ENCODE peak calls at places on chromosomes 12 and 14, in six cellular contexts. Z is natural killer cell, M is gastrocnemius medialis, K is astrocyte of the cerebellum, A is AG04450, J is lower lobe of right lung. I is an unnamed sample.

GRCh38 chr12:19025582-19025981 is 104.0 kb upstream of the PLEKHA5 start:
- DNase-seq in Z (no peak), M (no peak), K (no peak), A (no peak), J (no peak), I (no peak)

GRCh38 chr14:55864890-55865655 is 253.1 kb upstream of the PELI2 start:
- DNase-seq in Z (no peak), M (no peak), K (no peak), A (no peak), J (no peak), I (no peak)

GRCh38 chr14:101196795-101197590 is 293.5 kb upstream of the RTL1 start:
- DNase-seq in Z (peak), M (no peak), K (no peak), A (no peak), J (peak), I (no peak)

GRCh38 chr12:21631367-21631766 is 26.3 kb downstream of the LDHB start:
- DNase-seq in Z (no peak), M (no peak), K (no peak), A (no peak), J (no peak), I (no peak)

GRCh38 chr14:102778616-102779351 is 1.5 kb downstream of the TRAF3 start:
- DNase-seq in Z (no peak), M (no peak), K (no peak), A (no peak), J (no peak), I (no peak)

GRCh38 chr12:12562016-12562483 is 613 bp downstream of the DUSP16 start:
- DNase-seq in Z (peak), M (peak), K (no peak), A (no peak), J (peak), I (peak)

GRCh38 chr12:124715121-124715990 is 147.9 kb upstream of the NCOR2 start:
- DNase-seq in Z (no peak), M (no peak), K (no peak), A (no peak), J (peak), I (no peak)

GRCh38 chr14:68564236-68564825 is 228.5 kb downstream of the ZFP36L1 start:
- DNase-seq in Z (no peak), M (no peak), K (no peak), A (no peak), J (no peak), I (no peak)

GRCh38 chr14:39122330-39123138 is 8.4 kb downstream of the GEMIN2 start:
- DNase-seq in Z (no peak), M (no peak), K (no peak), A (no peak), J (no peak), I (no peak)

GRCh38 chr12:123998960-123999359 is 25.9 kb downstream of the ZNF664 start:
- DNase-seq in Z (no peak), M (no peak), K (no peak), A (peak), J (no peak), I (no peak)

GRCh38 chr14:73825551-73826188 is 26.0 kb upstream of the PTGR2 start:
- DNase-seq in Z (peak), M (peak), K (peak), A (peak), J (peak), I (peak)

GRCh38 chr14:44699391-44699790 is 192.3 kb upstream of the FSCB start:
- DNase-seq in Z (no peak), M (no peak), K (no peak), A (no peak), J (no peak), I (no peak)

GRCh38 chr12:5123921-5124320 is 80.2 kb downstream of the KCNA5 start:
- DNase-seq in Z (no peak), M (no peak), K (peak), A (no peak), J (no peak), I (no peak)

GRCh38 chr14:98138666-98139065 is 1133.3 kb downstream of the BCL11B start:
- DNase-seq in Z (peak), M (no peak), K (no peak), A (no peak), J (no peak), I (no peak)

GRCh38 chr12:131980263-131980662 is 30.5 kb downstream of the EP400 start:
- DNase-seq in Z (no peak), M (no peak), K (no peak), A (no peak), J (no peak), I (no peak)

GRCh38 chr12:28294300-28294699 is 104.0 kb downstream of the CCDC91 start:
- DNase-seq in Z (no peak), M (no peak), K (no peak), A (no peak), J (no peak), I (no peak)

GRCh38 chr14:51776102-51776894 is 84.1 kb upstream of the GNG2 start:
- DNase-seq in Z (no peak), M (no peak), K (peak), A (peak), J (no peak), I (no peak)

GRCh38 chr12:107570721-107571120 is 114.9 kb upstream of the PWP1 start:
- DNase-seq in Z (no peak), M (no peak), K (peak), A (peak), J (no peak), I (no peak)

GRCh38 chr12:28086521-28086920 is 103.7 kb upstream of the CCDC91 start:
- DNase-seq in Z (no peak), M (no peak), K (no peak), A (no peak), J (no peak), I (no peak)

GRCh38 chr14:72793154-72793725 is 100.7 kb downstream of the DPF3 start:
- DNase-seq in Z (no peak), M (no peak), K (no peak), A (no peak), J (no peak), I (no peak)

GRCh38 chr12:53461591-53461990 is 9.7 kb downstream of the PCBP2 start:
- DNase-seq in Z (no peak), M (no peak), K (no peak), A (no peak), J (no peak), I (no peak)

GRCh38 chr12:4269279-4269991 is 4.1 kb upstream of the CCND2 start:
- DNase-seq in Z (peak), M (peak), K (no peak), A (no peak), J (peak), I (peak)

GRCh38 chr12:52232916-52233461 is at the start of gene KRT7:
- DNase-seq in Z (no peak), M (no peak), K (no peak), A (no peak), J (peak), I (no peak)

GRCh38 chr12:94099191-94099983 is 49.0 kb upstream of the PLXNC1 start:
- DNase-seq in Z (no peak), M (no peak), K (peak), A (peak), J (no peak), I (no peak)

GRCh38 chr14:52299692-52300278 is 14.3 kb upstream of the PTGER2 start:
- DNase-seq in Z (no peak), M (no peak), K (no peak), A (no peak), J (no peak), I (no peak)

GRCh38 chr12:46154221-46154975 is 114.4 kb downstream of the SLC38A1 start:
- DNase-seq in Z (no peak), M (no peak), K (no peak), A (no peak), J (no peak), I (no peak)

GRCh38 chr14:92328664-92329255 is 5.8 kb downstream of the SLC24A4 start:
- DNase-seq in Z (no peak), M (no peak), K (no peak), A (no peak), J (no peak), I (no peak)

GRCh38 chr14:92323031-92323915 is at the start of gene SLC24A4:
- DNase-seq in Z (no peak), M (no peak), K (no peak), A (no peak), J (no peak), I (no peak)

GRCh38 chr14:92322516-92322915 is 449 bp upstream of the SLC24A4 start:
- DNase-seq in Z (no peak), M (no peak), K (no peak), A (no peak), J (no peak), I (no peak)

GRCh38 chr14:92323916-92324818 is 1.2 kb downstream of the SLC24A4 start:
- DNase-seq in Z (no peak), M (no peak), K (no peak), A (no peak), J (no peak), I (no peak)

DNA sequence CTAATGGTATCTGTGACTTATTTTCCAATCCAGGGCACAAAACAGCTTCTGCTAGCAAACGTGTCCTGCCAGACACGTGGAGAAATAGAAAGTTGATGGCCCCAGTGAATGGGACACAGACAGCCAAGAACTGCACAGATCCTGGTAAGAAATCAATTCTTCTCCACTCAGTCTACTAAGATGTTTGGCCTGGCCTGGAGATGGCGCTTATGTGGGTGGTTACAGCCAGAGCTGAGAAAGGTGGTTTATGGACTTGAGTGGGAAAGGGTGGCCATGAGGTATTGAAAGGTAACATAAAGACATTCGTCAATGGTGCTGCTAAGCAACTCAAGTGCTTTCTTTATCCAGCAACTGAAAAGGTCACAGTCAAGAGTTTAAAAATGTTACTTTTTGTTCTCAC is 2.9 kb downstream of the SLC24A4 start:
- DNase-seq in Z (no peak), M (no peak), K (no peak), A (no peak), J (no peak), I (no peak)
- TF ChIP-seq CTCF in Z (no peak), M (no peak), K (no peak), A (peak), J (no peak), I (no peak)

DNA sequence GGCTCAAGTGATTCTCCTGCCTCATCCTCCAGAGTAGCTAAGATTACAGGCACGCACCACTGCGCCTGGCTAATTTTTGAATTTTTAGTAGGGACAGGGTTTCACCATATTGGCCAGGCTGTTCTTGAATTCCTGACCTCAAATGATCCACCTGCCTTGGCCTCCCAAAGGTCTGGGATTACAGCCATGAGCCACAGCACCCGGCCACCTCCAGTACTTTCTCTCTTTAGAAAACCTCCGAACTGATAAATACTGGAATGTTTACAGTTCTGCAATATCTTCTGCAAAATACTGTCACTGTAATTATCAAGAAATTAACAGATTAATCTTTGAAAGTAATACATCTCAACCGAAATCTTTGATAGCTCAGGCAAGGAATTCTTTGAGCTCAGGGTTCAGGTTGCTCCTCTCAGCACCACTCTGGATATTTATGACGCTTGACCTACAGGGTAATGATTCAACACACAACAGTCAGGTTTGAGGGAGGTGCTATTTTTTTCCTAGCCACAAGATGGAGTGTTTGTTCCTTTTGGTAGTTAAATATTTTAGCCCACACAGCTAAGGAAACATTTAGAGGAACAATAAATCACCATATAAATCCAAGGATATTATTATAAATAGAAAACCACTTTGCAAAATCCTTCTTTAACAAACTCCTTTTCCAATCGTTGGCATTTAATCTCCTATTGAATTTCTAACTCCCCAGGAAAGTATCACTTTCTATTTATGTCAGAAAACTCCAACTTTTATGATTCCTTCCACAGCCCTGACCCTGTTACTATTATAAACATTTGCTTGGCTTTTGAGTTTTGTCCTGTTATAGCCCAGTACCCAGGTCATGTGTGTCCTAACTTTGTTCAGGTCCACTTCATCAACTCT is 48.6 kb upstream of the GTF2A1 start:
- DNase-seq in Z (no peak), M (no peak), K (peak), A (peak), J (no peak), I (no peak)
- TF ChIP-seq CTCF in Z (peak), M (peak), K (peak), A (peak), J (peak), I (no peak)

DNA sequence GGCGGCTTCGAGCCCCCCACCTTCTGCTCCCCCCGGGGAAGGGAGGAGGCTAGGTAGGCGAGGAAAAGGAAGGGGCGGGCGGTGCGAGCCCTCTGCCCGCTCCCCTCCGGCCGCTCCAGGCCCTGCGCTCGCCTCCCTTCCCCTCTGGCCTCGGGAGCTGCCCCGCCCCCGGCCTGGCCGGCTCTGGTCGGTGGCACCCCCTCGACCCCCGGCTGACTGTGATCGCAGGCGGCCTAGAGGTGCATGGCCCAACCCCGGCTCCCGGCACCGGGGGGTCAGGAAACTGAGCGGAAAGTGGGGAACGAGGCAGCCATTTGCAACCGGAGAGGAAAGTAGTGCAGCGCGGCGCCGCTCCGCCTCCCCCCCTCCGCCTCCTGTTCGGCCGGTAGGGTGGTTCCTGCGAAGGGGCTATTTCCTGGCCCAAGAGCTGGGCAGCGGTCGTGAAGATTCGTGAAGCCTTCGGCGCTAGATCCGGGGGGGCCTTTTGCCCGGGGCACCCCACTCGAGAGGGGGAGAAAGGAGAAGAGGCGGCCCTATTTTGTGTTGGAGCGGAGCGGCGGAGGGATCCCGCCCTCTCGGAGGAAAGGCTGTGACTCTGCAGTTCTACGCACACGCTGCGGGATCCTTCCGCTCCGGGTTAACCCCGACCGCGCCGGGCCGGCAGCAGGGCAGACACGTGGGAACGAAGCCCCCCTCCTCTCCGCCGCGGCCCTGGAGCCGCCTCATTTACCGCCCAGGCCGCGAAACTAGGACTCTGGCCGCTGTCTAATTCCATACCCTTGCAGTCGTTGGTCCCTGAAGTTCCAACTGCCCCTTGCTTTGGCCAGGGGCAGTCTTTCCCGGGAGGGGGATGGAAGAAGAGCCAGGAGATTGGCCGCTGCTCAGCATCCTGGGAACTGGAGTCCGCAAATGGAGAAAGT is at the start of gene KMT2D:
- DNase-seq in Z (peak), M (peak), K (peak), A (peak), J (peak), I (peak)
- TF ChIP-seq CTCF in Z (no peak), M (peak), K (peak), A (peak), J (peak), I (no peak)

GRCh38 chr12:50937653-50938052 is 14.7 kb upstream of the HIGD1C start:
- DNase-seq in Z (no peak), M (no peak), K (no peak), A (no peak), J (no peak), I (no peak)
- TF ChIP-seq CTCF in Z (no peak), M (no peak), K (no peak), A (no peak), J (no peak), I (no peak)

GRCh38 chr14:76056128-76056527 is 70.6 kb downstream of the IFT43 start:
- DNase-seq in Z (no peak), M (no peak), K (no peak), A (no peak), J (no peak), I (no peak)
- TF ChIP-seq CTCF in Z (no peak), M (no peak), K (peak), A (peak), J (peak), I (no peak)